ENCODE peak calls at places on chromosomes 2 and 18, in four cellular contexts. Z, Y, W and B are unnamed samples.

GRCh38 chr18:57928466-57928865 is 115.6 kb upstream of the NEDD4L start:
- DNase-seq in Z (no peak), W (no peak), Y (no peak), B (no peak)

GRCh38 chr2:222751821-222752719 is 80.6 kb downstream of the MOGAT1 start:
- DNase-seq in Z (no peak), W (no peak), Y (no peak), B (no peak)

GRCh38 chr18:10130626-10131025 is 216.8 kb downstream of the VAPA start:
- DNase-seq in W (no peak), Z (no peak), Y (no peak), B (no peak)

GRCh38 chr2:210630904-210631560 is 74.6 kb downstream of the CPS1 start:
- DNase-seq in Y (no peak), W (no peak), Z (no peak), B (no peak)

GRCh38 chr2:3486047-3487027 is 33.0 kb downstream of the ADI1 start:
- DNase-seq in W (no peak), Y (no peak), Z (no peak), B (peak; percentile 55)

GRCh38 chr2:63999049-63999448 is 20.2 kb downstream of the VPS54 start:
- DNase-seq in Y (no peak), W (no peak), Z (no peak), B (no peak)

GRCh38 chr2:184562532-184562931 is 35.8 kb upstream of the ZNF804A start:
- DNase-seq in Y (no peak), W (no peak), Z (no peak), B (no peak)

GRCh38 chr2:23900927-23901322 is 26.0 kb downstream of the ATAD2B start:
- DNase-seq in W (no peak), Y (no peak), Z (peak; percentile 55), B (no peak)

GRCh38 chr2:10355471-10356458 is 53.1 kb downstream of the HPCAL1 start:
- DNase-seq in W (no peak), Z (no peak), Y (no peak), B (no peak)

GRCh38 chr2:8478133-8478793 is 203.6 kb upstream of the ID2 start:
- DNase-seq in Y (no peak), Z (no peak), W (no peak), B (no peak)

GRCh38 chr18:42707080-42707479 is 408.4 kb downstream of the RIT2 start:
- DNase-seq in Y (no peak), W (no peak), Z (no peak), B (no peak)

GRCh38 chr18:40874233-40874632 is 1080.8 kb upstream of the PIK3C3 start:
- DNase-seq in Y (no peak), Z (peak; percentile 18), W (no peak), B (no peak)

GRCh38 chr2:189933041-189933440 is 129.5 kb downstream of the MSTN start:
- DNase-seq in W (no peak), Z (no peak), Y (no peak), B (no peak)

GRCh38 chr2:27125104-27125503 is 1.5 kb downstream of the ABHD1 start:
- DNase-seq in W (no peak), Y (no peak), Z (no peak), B (no peak)

GRCh38 chr2:149661844-149662243 is 74.3 kb upstream of the MMADHC start:
- DNase-seq in Z (peak; percentile 37), W (no peak), Y (no peak), B (no peak)

GRCh38 chr2:181458881-181459280 is 1.7 kb downstream of the ITGA4 start:
- DNase-seq in W (no peak), Z (no peak), Y (no peak), B (no peak)
- H3K27ac ChIP-seq in W (no peak overlapping the region), Z (no peak overlapping the region), Y (no peak overlapping the region), B (no peak overlapping the region)

DNA sequence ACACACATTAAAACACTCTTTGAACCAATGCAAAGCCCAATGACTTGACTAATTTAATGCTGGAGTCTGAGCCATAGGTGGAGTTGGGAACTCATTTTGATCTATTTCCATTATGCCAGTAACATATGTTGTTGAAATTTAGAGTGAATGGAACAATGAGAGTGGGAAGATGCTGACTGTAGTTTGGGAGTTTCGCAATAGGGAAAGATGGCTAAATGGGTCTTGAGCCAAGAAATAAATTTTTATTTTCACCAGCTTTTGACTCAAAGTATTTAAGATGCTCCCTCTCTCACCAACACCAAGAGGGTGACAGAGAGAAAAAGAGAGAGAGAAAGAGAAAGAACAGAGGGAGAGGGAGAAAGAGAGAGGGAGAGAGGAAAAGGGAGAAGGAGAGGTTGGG is 246.7 kb downstream of the DLGAP1 start:
- DNase-seq in W (no peak), Y (no peak), Z (no peak), B (no peak)
- H3K4me3 ChIP-seq in W (no peak overlapping the region), Y (no peak overlapping the region), Z (no peak overlapping the region), B (no peak overlapping the region)

GRCh38 chr2:180656455-180656847 is 324.0 kb upstream of the UBE2E3 start:
- DNase-seq in Y (no peak), W (no peak), Z (peak; percentile 32), B (no peak)
- H3K27ac ChIP-seq in Y (no peak overlapping the region), W (no peak overlapping the region), Z (no peak overlapping the region), B (no peak overlapping the region)

GRCh38 chr2:225056330-225057073 is 14.2 kb upstream of the DOCK10 start:
- DNase-seq in W (no peak), Z (no peak), Y (no peak), B (no peak)
- H3K4me3 ChIP-seq in W (no peak overlapping the region), Z (no peak overlapping the region), Y (no peak overlapping the region), B (no peak overlapping the region)

GRCh38 chr2:240128608-240129144 is 7.4 kb downstream of the COPS9 start:
- DNase-seq in Z (no peak), W (no peak), Y (no peak), B (peak; percentile 79)
- H3K27ac ChIP-seq in Z (no peak overlapping the region), W (no peak overlapping the region), Y (no peak overlapping the region), B (peak overlapping the region; percentile 82)

GRCh38 chr2:145108385-145108784 is 588.5 kb upstream of the ZEB2 start:
- DNase-seq in W (no peak), Z (no peak), Y (no peak), B (no peak)
- H3K4me3 ChIP-seq in W (no peak overlapping the region), Z (no peak overlapping the region), Y (no peak overlapping the region), B (no peak overlapping the region)